ENCODE peak calls at places on chromosomes 6 and 20, in ten cellular contexts. F is spleen, X is HFF-Myc, P is astrocyte of the spinal cord, V is left lung, R is neural progenitor cell, H is kidney epithelial cell, G is ovary, D is heart right ventricle, O is astrocyte of the cerebellum. I is an unnamed sample.

GRCh38 chr6:112227992-112228391 is 26.4 kb downstream of the LAMA4 start:
- DNase-seq in F (no peak), X (no peak), P (no peak), V (no peak), R (no peak), H (no peak), G (no peak), D (no peak), O (no peak), I (no peak)

GRCh38 chr6:140485740-140486467 is 1111.5 kb upstream of the CITED2 start:
- DNase-seq in F (no peak), X (no peak), P (peak; percentile 92), V (no peak), R (no peak), H (peak; percentile 91), G (peak; percentile 28), D (no peak), O (peak; percentile 43), I (peak; percentile 83)

GRCh38 chr6:143542915-143543314 is 31.4 kb upstream of the FUCA2 start:
- DNase-seq in F (no peak), X (no peak), P (no peak), V (no peak), R (no peak), H (no peak), G (no peak), D (no peak), O (no peak), I (no peak)

GRCh38 chr6:36129889-36130671 is at the start of gene MAPK13:
- DNase-seq in F (peak; percentile 90), X (no peak), P (no peak), V (peak; percentile 89), R (peak; percentile 48), H (no peak), G (peak; percentile 40), D (no peak), O (no peak), I (no peak)

GRCh38 chr6:77389402-77389801 is 73.9 kb downstream of the HTR1B start:
- DNase-seq in F (no peak), X (no peak), P (no peak), V (no peak), R (no peak), H (no peak), G (no peak), D (no peak), O (no peak), I (no peak)

GRCh38 chr6:35218021-35218420 is 4.3 kb downstream of the SCUBE3 start:
- DNase-seq in F (no peak), X (peak; percentile 25), P (no peak), V (no peak), R (no peak), H (no peak), G (no peak), D (no peak), O (no peak), I (no peak)

GRCh38 chr6:125749112-125749863 is at the start of gene HEY2:
- DNase-seq in F (peak; percentile 98), X (peak; percentile 21), P (peak; percentile 91), V (peak; percentile 99), R (peak; percentile 95), H (peak; percentile 48), G (peak; percentile 96), D (peak; percentile 93), O (peak; percentile 56), I (peak; percentile 61)

GRCh38 chr6:125611573-125612399 is 137.6 kb upstream of the HEY2 start:
- DNase-seq in F (no peak), X (no peak), P (peak; percentile 75), V (no peak), R (peak; percentile 74), H (peak; percentile 43), G (no peak), D (peak; percentile 17), O (peak; percentile 31), I (peak; percentile 89)

GRCh38 chr6:36920546-36920945 is 34.0 kb upstream of the PI16 start:
- DNase-seq in F (no peak), X (no peak), P (no peak), V (no peak), R (no peak), H (no peak), G (no peak), D (no peak), O (no peak), I (no peak)

GRCh38 chr6:105136433-105137350 is 43.1 kb downstream of the POPDC3 start:
- DNase-seq in F (peak; percentile 79), X (no peak), P (peak; percentile 65), V (peak; percentile 84), R (peak; percentile 87), H (no peak), G (peak; percentile 51), D (peak; percentile 75), O (peak; percentile 27), I (no peak)

GRCh38 chr6:114747995-114748625 is 405.3 kb upstream of the HS3ST5 start:
- DNase-seq in F (no peak), X (peak; percentile 16), P (peak; percentile 77), V (no peak), R (peak; percentile 58), H (peak; percentile 5), G (peak; percentile 10), D (peak; percentile 28), O (peak; percentile 62), I (peak; percentile 48)

GRCh38 chr6:133983099-133983939 is 30.3 kb downstream of the TBPL1 start:
- DNase-seq in F (no peak), X (no peak), P (no peak), V (peak; percentile 82), R (peak; percentile 30), H (no peak), G (peak; percentile 33), D (no peak), O (no peak), I (no peak)

GRCh38 chr6:110484321-110484720 is 7.9 kb upstream of the SLC22A16 start:
- DNase-seq in F (no peak), X (no peak), P (no peak), V (no peak), R (no peak), H (no peak), G (no peak), D (no peak), O (no peak), I (peak; percentile 20)

GRCh38 chr6:10552237-10552810 is 31.2 kb downstream of the GCNT2 start:
- DNase-seq in F (no peak), X (no peak), P (no peak), V (no peak), R (no peak), H (no peak), G (no peak), D (no peak), O (no peak), I (no peak)

GRCh38 chr6:73580247-73581149 is 59.7 kb upstream of the EEF1A1 start:
- DNase-seq in F (peak; percentile 87), X (peak; percentile 79), P (peak; percentile 99), V (peak; percentile 91), R (peak; percentile 94), H (peak; percentile 97), G (peak; percentile 78), D (peak; percentile 82), O (peak; percentile 97), I (peak; percentile 93)
- TF ChIP-seq CTCF in F (no peak), X (peak; percentile 50), P (peak; percentile 57), V (no peak), R (peak; percentile 74), H (peak; percentile 60), G (peak; percentile 51), D (peak; percentile 42), O (peak; percentile 57), I (peak; percentile 54)

GRCh38 chr20:62963614-62964397 is 11.3 kb downstream of the SLC17A9 start:
- DNase-seq in F (peak; percentile 65), X (no peak), P (no peak), V (peak; percentile 69), R (no peak), H (no peak), G (no peak), D (no peak), O (no peak), I (no peak)
- H3K4me3 ChIP-seq in F (no peak overlapping the region), X (no peak overlapping the region), P (no peak overlapping the region), V (no peak overlapping the region), R (no peak overlapping the region), H (no peak overlapping the region), G (no peak overlapping the region), D (no peak overlapping the region), O (no peak overlapping the region), I (no peak overlapping the region)

DNA sequence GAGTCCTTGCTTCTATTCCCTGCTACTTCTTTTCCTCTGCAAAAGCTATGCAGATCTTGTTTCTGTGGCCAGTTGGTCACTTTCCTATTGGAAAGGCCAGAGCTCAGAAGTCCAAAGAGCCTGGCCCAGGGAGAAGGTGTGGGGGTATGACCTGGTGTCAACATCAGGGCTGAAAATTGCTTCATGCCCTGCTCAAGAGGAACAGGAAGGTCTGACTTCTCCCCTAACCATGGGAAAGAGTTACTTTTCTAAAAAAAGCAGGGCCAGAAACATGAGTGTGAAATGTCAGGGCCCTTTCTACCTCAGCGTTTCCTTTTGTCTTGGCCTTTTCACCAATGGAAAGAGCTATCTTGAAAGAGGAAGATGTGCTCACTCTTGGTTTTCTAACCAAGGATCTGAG is 117.4 kb downstream of the MAFB start:
- DNase-seq in F (no peak), X (no peak), P (no peak), V (no peak), R (no peak), H (no peak), G (no peak), D (no peak), O (no peak), I (no peak)
- TF ChIP-seq CTCF in F (no peak), X (no peak), P (no peak), V (no peak), R (no peak), H (no peak), G (no peak), D (no peak), O (no peak), I (no peak)

DNA sequence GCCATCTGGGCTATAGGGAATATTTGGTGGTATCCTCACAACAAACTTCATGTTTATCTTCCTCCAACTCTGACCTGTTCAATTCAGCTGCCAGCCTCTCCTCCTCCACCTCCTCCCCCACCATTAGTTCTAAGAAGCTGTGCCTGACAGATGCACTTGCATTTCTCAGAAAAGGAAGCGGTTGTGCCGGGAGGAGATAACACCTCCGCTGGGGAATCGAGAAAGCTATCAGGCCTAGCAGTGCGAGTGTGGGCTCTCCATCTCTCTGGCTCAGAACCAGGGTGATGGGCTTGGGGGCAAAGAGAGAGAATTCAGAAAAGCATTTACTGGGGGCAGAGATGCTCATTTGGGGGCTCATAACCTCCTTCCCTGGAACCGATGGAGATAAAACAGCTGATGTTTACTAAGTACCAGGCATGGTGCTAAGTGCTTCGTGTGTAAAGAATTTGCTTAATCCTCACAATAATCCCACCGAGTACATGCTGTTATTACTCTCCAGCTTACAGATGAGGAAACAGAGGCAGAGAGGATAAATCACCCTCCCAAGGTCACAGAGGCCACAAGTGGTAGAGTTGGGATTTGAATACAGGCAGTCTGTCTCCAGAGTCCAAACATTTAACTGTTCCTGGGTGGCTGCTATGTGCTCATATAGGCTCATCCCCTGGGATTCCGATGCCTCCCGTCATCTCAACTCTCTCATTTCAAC is 38.3 kb downstream of the COX4I2 start:
- DNase-seq in F (peak; percentile 80), X (no peak), P (no peak), V (no peak), R (no peak), H (no peak), G (peak; percentile 35), D (peak; percentile 55), O (no peak), I (peak; percentile 38)
- H3K4me3 ChIP-seq in F (peak overlapping the region; percentile 47), X (no peak overlapping the region), P (no peak overlapping the region), V (peak overlapping the region; percentile 16), R (no peak overlapping the region), H (no peak overlapping the region), G (no peak overlapping the region), D (peak overlapping the region; percentile 3), O (no peak overlapping the region), I (no peak overlapping the region)

I was measured in retinal pigment epithelial cell.